ENCODE peak calls at places on chromosomes 13 and 19, in nine cellular contexts. I, Q, E, L, R, A, T, N and X are unnamed samples.

GRCh38 chr13:26831336-26831908 is 70.8 kb upstream of the GPR12 start:
- DNase-seq in E (no peak), L (no peak), I (no peak), N (no peak), R (no peak), A (no peak), Q (no peak), T (no peak), X (no peak)

GRCh38 chr19:29233591-29233990 is 20.6 kb upstream of the UQCRFS1 start:
- DNase-seq in Q (no peak), I (peak; percentile 15), R (no peak), E (no peak), N (no peak), L (no peak), T (peak; percentile 57), A (no peak), X (no peak)

GRCh38 chr19:4969292-4969771 is 419 bp downstream of the KDM4B start:
- DNase-seq in N (no peak), A (no peak), I (no peak), Q (no peak), E (no peak), T (no peak), R (no peak), L (no peak), X (no peak)

GRCh38 chr13:78190296-78190695 is 271.7 kb upstream of the EDNRB start:
- DNase-seq in Q (no peak), E (no peak), I (no peak), T (no peak), A (no peak), R (no peak), L (no peak), N (no peak), X (no peak)

GRCh38 chr19:51807111-51807701 is 12.2 kb downstream of the FPR3 start:
- DNase-seq in T (peak; percentile 10), Q (no peak), E (no peak), N (peak; percentile 18), L (peak; percentile 44), I (no peak), A (no peak), R (peak; percentile 16), X (no peak)

GRCh38 chr19:6590458-6591319 is at the start of gene CD70:
- DNase-seq in E (peak; percentile 89), N (no peak), Q (no peak), T (no peak), A (peak; percentile 72), I (no peak), L (no peak), R (no peak), X (peak; percentile 85)

GRCh38 chr13:41130356-41130755 is 2.2 kb downstream of the KBTBD6 start:
- DNase-seq in Q (no peak), L (peak; percentile 33), N (peak; percentile 63), E (peak; percentile 36), R (no peak), I (no peak), A (peak; percentile 9), T (no peak), X (no peak)

GRCh38 chr13:75226755-75227435 is 255.1 kb downstream of the TBC1D4 start:
- DNase-seq in E (no peak), Q (no peak), L (peak; percentile 88), N (peak; percentile 95), T (no peak), A (no peak), R (peak; percentile 94), I (no peak), X (no peak)

GRCh38 chr13:25375727-25376358 is 4.1 kb downstream of the ATP8A2 start:
- DNase-seq in T (peak; percentile 23), L (peak; percentile 45), I (peak; percentile 18), R (peak; percentile 48), A (peak; percentile 48), N (peak; percentile 46), E (peak; percentile 75), Q (peak; percentile 30), X (peak; percentile 16)

GRCh38 chr19:4101496-4101770 is 22.5 kb downstream of the MAP2K2 start:
- DNase-seq in Q (no peak), A (no peak), N (no peak), T (no peak), E (no peak), L (no peak), R (no peak), I (no peak), X (no peak)

GRCh38 chr19:11125994-11126685 is 29.4 kb downstream of the SPC24 start:
- DNase-seq in A (peak; percentile 81), I (peak; percentile 83), N (peak; percentile 69), E (peak; percentile 83), L (peak; percentile 76), R (peak; percentile 56), T (peak; percentile 88), Q (peak; percentile 53), X (peak; percentile 61)

GRCh38 chr19:31220540-31220939 is 128.7 kb downstream of the TSHZ3 start:
- DNase-seq in E (peak; percentile 65), A (peak; percentile 38), I (no peak), L (peak; percentile 41), R (no peak), N (peak; percentile 33), T (no peak), Q (no peak), X (no peak)

GRCh38 chr19:5932146-5932545 is 18.1 kb downstream of the CAPS start:
- DNase-seq in L (no peak), Q (peak; percentile 33), T (no peak), R (no peak), E (no peak), N (no peak), I (no peak), A (no peak), X (no peak)

GRCh38 chr19:47573076-47574026 is at the start of gene ZNF541:
- DNase-seq in E (no peak), A (peak; percentile 84), T (peak; percentile 62), Q (peak; percentile 56), I (peak; percentile 68), L (peak; percentile 30), R (peak; percentile 29), N (peak; percentile 36), X (peak; percentile 61)